ENCODE peak calls at places on chromosomes 11 and 22, in four cellular contexts. One of them, this sample, is unnamed.

GRCh38 chr11:116690623-116691022 is 82.2 kb downstream of the BUD13 start:
- DNase-seq in Karpas-422: no peak
- DNase-seq in neural progenitor cell: no peak
- DNase-seq in IMR-90: no peak
- DNase-seq in this sample: no peak

GRCh38 chr11:13207665-13208594 is 69.7 kb upstream of the BMAL1 start:
- DNase-seq in Karpas-422: no peak
- DNase-seq in IMR-90: peak; percentile 84
- DNase-seq in neural progenitor cell: no peak
- DNase-seq in this sample: peak; percentile 60

GRCh38 chr22:32020117-32020516 is 22.9 kb upstream of the SLC5A1 start:
- DNase-seq in Karpas-422: no peak
- DNase-seq in neural progenitor cell: no peak
- DNase-seq in IMR-90: peak; percentile 81
- DNase-seq in this sample: peak; percentile 89

GRCh38 chr11:34790620-34791019 is 125.6 kb downstream of the APIP start:
- DNase-seq in IMR-90: no peak
- DNase-seq in neural progenitor cell: no peak
- DNase-seq in Karpas-422: peak; percentile 50
- DNase-seq in this sample: peak; percentile 16

GRCh38 chr22:42074846-42075245 is 798 bp downstream of the PHETA2 start:
- DNase-seq in neural progenitor cell: no peak
- DNase-seq in Karpas-422: no peak
- DNase-seq in IMR-90: no peak
- DNase-seq in this sample: no peak

GRCh38 chr22:40021401-40022000 is 26.7 kb downstream of the FAM83F start:
- DNase-seq in IMR-90: no peak
- DNase-seq in neural progenitor cell: no peak
- DNase-seq in Karpas-422: no peak
- DNase-seq in this sample: no peak

GRCh38 chr22:42613869-42614268 is 814 bp downstream of the POLDIP3 start:
- DNase-seq in Karpas-422: no peak
- DNase-seq in neural progenitor cell: no peak
- DNase-seq in IMR-90: no peak
- DNase-seq in this sample: peak; percentile 13

GRCh38 chr22:25374871-25375270 is 155.4 kb downstream of the CRYBB2 start:
- DNase-seq in neural progenitor cell: no peak
- DNase-seq in IMR-90: no peak
- DNase-seq in Karpas-422: no peak
- DNase-seq in this sample: no peak

GRCh38 chr11:65132988-65133700 is 1.2 kb downstream of the SYVN1 start:
- DNase-seq in Karpas-422: peak; percentile 95
- DNase-seq in neural progenitor cell: peak; percentile 54
- DNase-seq in IMR-90: no peak
- DNase-seq in this sample: peak; percentile 73

GRCh38 chr11:69518081-69518950 is 36.9 kb downstream of the LINC01488 start:
- DNase-seq in IMR-90: peak; percentile 94
- DNase-seq in Karpas-422: no peak
- DNase-seq in neural progenitor cell: no peak
- DNase-seq in this sample: no peak

GRCh38 chr11:65786008-65786785 is 666 bp upstream of the OVOL1 start:
- DNase-seq in IMR-90: no peak
- DNase-seq in Karpas-422: no peak
- DNase-seq in neural progenitor cell: peak; percentile 55
- DNase-seq in this sample: no peak

GRCh38 chr11:62169448-62169847 is 20.6 kb upstream of the SCGB1D1 start:
- DNase-seq in neural progenitor cell: no peak
- DNase-seq in IMR-90: no peak
- DNase-seq in Karpas-422: no peak
- DNase-seq in this sample: no peak

GRCh38 chr11:111459506-111460270 is 52.5 kb downstream of the BTG4 start:
- DNase-seq in neural progenitor cell: no peak
- DNase-seq in Karpas-422: no peak
- DNase-seq in IMR-90: no peak
- DNase-seq in this sample: no peak

GRCh38 chr11:74403607-74404006 is 5.4 kb upstream of the PGM2L1 start:
- DNase-seq in IMR-90: no peak
- DNase-seq in neural progenitor cell: no peak
- DNase-seq in Karpas-422: no peak
- DNase-seq in this sample: no peak

GRCh38 chr11:108959124-108959761 is 294.4 kb downstream of the DDX10 start:
- DNase-seq in neural progenitor cell: no peak
- DNase-seq in Karpas-422: no peak
- DNase-seq in IMR-90: peak; percentile 45
- DNase-seq in this sample: no peak

GRCh38 chr11:81658722-81659121 is 1074.9 kb downstream of the FAM181B start:
- DNase-seq in Karpas-422: peak; percentile 81
- DNase-seq in IMR-90: peak; percentile 9
- DNase-seq in neural progenitor cell: peak; percentile 48
- DNase-seq in this sample: peak; percentile 38

GRCh38 chr11:69921429-69922014 is 102.3 kb upstream of the FGF3 start:
- DNase-seq in Karpas-422: no peak
- DNase-seq in neural progenitor cell: no peak
- DNase-seq in IMR-90: no peak
- DNase-seq in this sample: no peak

GRCh38 chr11:123616505-123617198 is 37.8 kb downstream of the SCN3B start:
- DNase-seq in Karpas-422: no peak
- DNase-seq in IMR-90: peak; percentile 86
- DNase-seq in neural progenitor cell: no peak
- DNase-seq in this sample: no peak

GRCh38 chr11:46248270-46249102 is 29.0 kb upstream of the CREB3L1 start:
- DNase-seq in IMR-90: peak; percentile 98
- DNase-seq in Karpas-422: no peak
- DNase-seq in neural progenitor cell: no peak
- DNase-seq in this sample: peak; percentile 87

GRCh38 chr11:118398797-118399564 is 2.4 kb upstream of the ATP5MG start:
- DNase-seq in neural progenitor cell: no peak
- DNase-seq in IMR-90: peak; percentile 26
- DNase-seq in Karpas-422: peak; percentile 52
- DNase-seq in this sample: no peak

GRCh38 chr11:96112192-96113099 is 188.5 kb upstream of the MTMR2 start:
- DNase-seq in Karpas-422: no peak
- DNase-seq in neural progenitor cell: no peak
- DNase-seq in IMR-90: peak; percentile 54
- DNase-seq in this sample: no peak

GRCh38 chr11:70851907-70852306 is 400.5 kb downstream of the SHANK2 start:
- DNase-seq in neural progenitor cell: no peak
- DNase-seq in Karpas-422: no peak
- DNase-seq in IMR-90: no peak
- DNase-seq in this sample: no peak

GRCh38 chr22:26547837-26548236 is 35.6 kb upstream of the TFIP11 start:
- DNase-seq in Karpas-422: no peak
- DNase-seq in neural progenitor cell: no peak
- DNase-seq in IMR-90: no peak
- DNase-seq in this sample: no peak

GRCh38 chr11:85182437-85183109 is 444.6 kb downstream of the DLG2 start:
- DNase-seq in IMR-90: peak; percentile 35
- DNase-seq in Karpas-422: peak; percentile 82
- DNase-seq in neural progenitor cell: peak; percentile 65
- DNase-seq in this sample: peak; percentile 75

GRCh38 chr11:123483058-123483457 is 53.0 kb downstream of the GRAMD1B start:
- DNase-seq in neural progenitor cell: no peak
- DNase-seq in IMR-90: peak; percentile 70
- DNase-seq in Karpas-422: no peak
- DNase-seq in this sample: peak; percentile 95

GRCh38 chr11:104198576-104198975 is 34.6 kb upstream of the PDGFD start:
- DNase-seq in neural progenitor cell: no peak
- DNase-seq in Karpas-422: no peak
- DNase-seq in IMR-90: no peak
- DNase-seq in this sample: no peak

GRCh38 chr11:47278058-47278457 is 8.1 kb downstream of the MADD start:
- DNase-seq in neural progenitor cell: no peak
- DNase-seq in Karpas-422: no peak
- DNase-seq in IMR-90: no peak
- DNase-seq in this sample: no peak
- H3K4me1 ChIP-seq in neural progenitor cell: no peaks in the 10 kb centered on the region
- H3K4me1 ChIP-seq in Karpas-422: peaks cover under 1% of the 10 kb centered on the region
- H3K4me1 ChIP-seq in IMR-90: no peaks in the 10 kb centered on the region
- H3K4me1 ChIP-seq in this sample: no peaks in the 10 kb centered on the region

GRCh38 chr11:9530020-9530628 is 43.3 kb upstream of the WEE1 start:
- DNase-seq in IMR-90: no peak
- DNase-seq in Karpas-422: no peak
- DNase-seq in neural progenitor cell: peak; percentile 35
- DNase-seq in this sample: no peak

GRCh38 chr11:9535189-9535781 is 38.2 kb upstream of the WEE1 start:
- DNase-seq in IMR-90: peak; percentile 48
- DNase-seq in neural progenitor cell: peak; percentile 78
- DNase-seq in Karpas-422: peak; percentile 90
- DNase-seq in this sample: peak; percentile 71

GRCh38 chr11:9530901-9531625 is 42.4 kb upstream of the WEE1 start:
- DNase-seq in Karpas-422: no peak
- DNase-seq in IMR-90: no peak
- DNase-seq in neural progenitor cell: no peak
- DNase-seq in this sample: no peak

GRCh38 chr11:9533053-9533452 is 40.4 kb upstream of the WEE1 start:
- DNase-seq in Karpas-422: no peak
- DNase-seq in neural progenitor cell: no peak
- DNase-seq in IMR-90: no peak
- DNase-seq in this sample: no peak

DNA sequence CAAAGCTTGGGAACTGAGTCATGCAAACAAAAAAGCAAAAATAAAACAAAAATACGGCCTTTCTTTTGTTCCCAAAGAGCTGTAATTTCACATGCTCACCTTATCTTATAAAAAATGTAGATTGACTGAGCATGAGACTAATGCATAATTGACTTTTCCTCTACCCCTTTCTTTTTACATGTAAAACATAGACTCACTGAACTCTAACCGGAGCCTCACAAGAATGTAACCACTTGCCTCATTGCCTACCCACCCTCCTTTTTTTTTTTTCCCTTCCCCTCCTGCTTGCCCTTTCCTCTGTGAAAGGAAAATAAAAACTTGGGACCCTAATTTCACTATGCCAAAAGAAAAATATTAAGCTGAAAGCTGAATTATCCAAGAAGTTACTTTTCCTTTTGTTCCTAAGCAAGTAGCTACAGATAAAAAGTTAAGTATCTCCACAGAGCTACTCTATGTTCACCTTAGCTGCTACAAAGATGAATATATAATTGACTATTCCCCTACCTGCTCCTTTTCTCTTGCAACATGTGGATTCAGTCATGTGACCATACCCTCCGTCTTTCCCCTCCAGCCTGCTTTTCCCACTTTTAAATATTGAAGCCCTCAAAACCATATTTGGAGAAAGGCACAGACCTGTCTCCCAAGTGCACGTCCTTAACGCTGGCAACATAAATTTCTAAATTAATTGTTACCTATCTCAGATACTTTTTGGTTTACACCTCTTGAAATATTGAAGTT is 39.6 kb upstream of the WEE1 start:
- DNase-seq in Karpas-422: no peak
- DNase-seq in neural progenitor cell: no peak
- DNase-seq in IMR-90: no peak
- DNase-seq in this sample: no peak
- H3K9ac ChIP-seq in Karpas-422: peak overlapping the region; percentile 5
- H3K9ac ChIP-seq in neural progenitor cell: no peak overlapping the region
- H3K9ac ChIP-seq in IMR-90: no peak overlapping the region
- H3K9ac ChIP-seq in this sample: no peak overlapping the region

DNA sequence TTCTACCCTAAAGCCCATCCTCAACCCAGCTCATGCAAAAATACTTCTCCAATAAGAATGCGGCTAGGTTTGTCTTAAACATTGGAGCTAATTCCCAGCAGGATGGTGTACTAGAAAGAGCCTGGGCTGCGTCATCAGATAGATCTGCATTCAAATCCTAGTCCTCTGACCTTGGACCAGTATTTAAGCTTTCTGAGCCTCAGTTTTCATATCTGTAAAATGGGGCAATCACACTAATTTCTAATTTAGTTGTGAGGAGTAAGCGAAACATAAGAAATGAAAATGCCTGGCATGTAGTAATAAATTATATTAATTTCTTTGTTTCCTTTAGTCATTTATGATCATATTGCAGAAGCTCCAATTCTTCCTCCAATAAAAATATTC is 32.2 kb upstream of the ACCSL start:
- DNase-seq in Karpas-422: no peak
- DNase-seq in IMR-90: no peak
- DNase-seq in neural progenitor cell: no peak
- DNase-seq in this sample: no peak
- H3K4me1 ChIP-seq in Karpas-422: no peaks in the 10 kb centered on the region
- H3K4me1 ChIP-seq in IMR-90: peaks cover 9% of the 10 kb centered on the region
- H3K4me1 ChIP-seq in neural progenitor cell: peaks cover 5% of the 10 kb centered on the region
- H3K4me1 ChIP-seq in this sample: peaks cover 4% of the 10 kb centered on the region

GRCh38 chr22:37228106-37229011 is 15.7 kb downstream of the RAC2 start:
- DNase-seq in IMR-90: peak; percentile 27
- DNase-seq in Karpas-422: no peak
- DNase-seq in neural progenitor cell: no peak
- DNase-seq in this sample: peak; percentile 73
- H3K9ac ChIP-seq in IMR-90: no peak overlapping the region
- H3K9ac ChIP-seq in Karpas-422: no peak overlapping the region
- H3K9ac ChIP-seq in neural progenitor cell: no peak overlapping the region
- H3K9ac ChIP-seq in this sample: peak overlapping the region; percentile 89

GRCh38 chr22:46732513-46732912 is 5.5 kb downstream of the CERK start:
- DNase-seq in Karpas-422: no peak
- DNase-seq in neural progenitor cell: no peak
- DNase-seq in IMR-90: no peak
- DNase-seq in this sample: no peak
- H3K4me1 ChIP-seq in Karpas-422: peaks cover 63% of the 10 kb centered on the region
- H3K4me1 ChIP-seq in neural progenitor cell: peaks cover 29% of the 10 kb centered on the region
- H3K4me1 ChIP-seq in IMR-90: peaks cover 36% of the 10 kb centered on the region
- H3K4me1 ChIP-seq in this sample: no peaks in the 10 kb centered on the region

DNA sequence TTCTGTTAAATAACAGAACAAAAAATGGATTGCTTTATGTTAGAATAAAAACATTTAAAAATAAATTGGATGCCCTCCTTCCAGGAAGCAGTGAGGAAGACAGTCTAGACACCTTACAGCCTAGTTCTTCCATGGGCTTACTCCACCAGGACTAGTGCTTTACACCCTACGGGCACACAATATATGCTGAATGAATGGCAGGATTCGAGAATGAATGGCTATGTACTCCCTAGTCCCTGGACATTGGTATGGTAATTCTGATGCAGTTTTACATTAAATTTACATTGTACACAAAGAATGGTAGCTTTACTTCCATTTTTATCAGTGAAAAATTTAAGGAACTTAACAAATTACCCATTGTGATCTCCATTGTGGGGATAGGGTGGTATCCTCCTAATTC is 16.7 kb downstream of the TMEM218 start:
- DNase-seq in IMR-90: no peak
- DNase-seq in Karpas-422: no peak
- DNase-seq in neural progenitor cell: no peak
- DNase-seq in this sample: no peak
- H3K9ac ChIP-seq in IMR-90: no peak overlapping the region
- H3K9ac ChIP-seq in Karpas-422: no peak overlapping the region
- H3K9ac ChIP-seq in neural progenitor cell: no peak overlapping the region
- H3K9ac ChIP-seq in this sample: no peak overlapping the region

GRCh38 chr11:1516273-1517067 is 29.9 kb upstream of the MOB2 start:
- DNase-seq in IMR-90: peak; percentile 61
- DNase-seq in neural progenitor cell: no peak
- DNase-seq in Karpas-422: no peak
- DNase-seq in this sample: peak; percentile 13
- H3K4me1 ChIP-seq in IMR-90: peaks cover 19% of the 10 kb centered on the region
- H3K4me1 ChIP-seq in neural progenitor cell: peaks cover 19% of the 10 kb centered on the region
- H3K4me1 ChIP-seq in Karpas-422: no peaks in the 10 kb centered on the region
- H3K4me1 ChIP-seq in this sample: peaks cover 3% of the 10 kb centered on the region